ENCODE peak calls at places on chromosomes 6 and 20, in six cellular contexts. S, W, U, Y, Q and V are unnamed samples.

GRCh38 chr6:128363424-128363823 is 157.0 kb downstream of the PTPRK start:
- DNase-seq in S (no peak), W (no peak), U (no peak), Y (no peak), Q (no peak), V (no peak)

GRCh38 chr20:40965671-40966070 is 63.0 kb upstream of the TOP1 start:
- DNase-seq in S (no peak), W (no peak), U (no peak), Y (no peak), Q (no peak), V (no peak)

GRCh38 chr6:6588064-6588923 is at the start of gene LY86:
- DNase-seq in S (no peak), W (peak), U (no peak), Y (no peak), Q (no peak), V (no peak)

GRCh38 chr20:50285376-50286173 is 94.9 kb downstream of the CEBPB start:
- DNase-seq in S (no peak), W (no peak), U (no peak), Y (no peak), Q (no peak), V (no peak)

GRCh38 chr6:145743325-145743724 is 8.0 kb upstream of the EPM2A start:
- DNase-seq in S (no peak), W (no peak), U (no peak), Y (no peak), Q (no peak), V (no peak)

GRCh38 chr6:129498950-129499870 is 210.8 kb downstream of the ARHGAP18 start:
- DNase-seq in S (peak), W (peak), U (no peak), Y (peak), Q (no peak), V (no peak)

GRCh38 chr6:52577022-52577777 is at the start of gene TRAM2:
- DNase-seq in S (peak), W (peak), U (peak), Y (peak), Q (peak), V (peak)

GRCh38 chr20:12721636-12722035 is 287.1 kb upstream of the SPTLC3 start:
- DNase-seq in S (no peak), W (no peak), U (no peak), Y (no peak), Q (no peak), V (no peak)

GRCh38 chr6:21861942-21862341 is 268.4 kb downstream of the SOX4 start:
- DNase-seq in S (no peak), W (no peak), U (no peak), Y (no peak), Q (no peak), V (no peak)

GRCh38 chr6:42417641-42418112 is 34.0 kb downstream of the TRERF1 start:
- DNase-seq in S (peak), W (peak), U (no peak), Y (no peak), Q (peak), V (no peak)

GRCh38 chr6:34243131-34243771 is 5.6 kb downstream of the SMIM29 start:
- DNase-seq in S (peak), W (no peak), U (no peak), Y (no peak), Q (no peak), V (no peak)

GRCh38 chr6:142028527-142028926 is 104.2 kb upstream of the GJE1 start:
- DNase-seq in S (no peak), W (no peak), U (no peak), Y (no peak), Q (no peak), V (no peak)